ENCODE peak calls at places on chromosomes 6 and 20, in six cellular contexts. T is IMR-90, A is H1, C is H9, R is mesenchymal stem cell, V is neuronal stem cell. E is an unnamed sample.
A peak's percentile ranks its signal among the peaks of the same experiment; 100 is the strongest.

GRCh38 chr6:387293-387694 is 4.3 kb upstream of the IRF4 start:
- DNase-seq in T (peak; percentile 54), A (no peak), C (no peak), R (no peak), V (no peak), E (no peak)

GRCh38 chr6:141981190-141981589 is 151.5 kb upstream of the GJE1 start:
- DNase-seq in T (no peak), A (no peak), C (no peak), R (no peak), V (no peak), E (no peak)

GRCh38 chr6:80467408-80467807 is 360.9 kb downstream of the BCKDHB start:
- DNase-seq in T (no peak), A (no peak), C (no peak), R (no peak), V (no peak), E (no peak)

GRCh38 chr20:25355866-25356265 is 34.8 kb downstream of the ABHD12 start:
- DNase-seq in T (no peak), A (no peak), C (no peak), R (no peak), V (no peak), E (no peak)

GRCh38 chr20:40050596-40050995 is 638.4 kb downstream of the MAFB start:
- DNase-seq in T (no peak), A (no peak), C (no peak), R (no peak), V (no peak), E (no peak)

GRCh38 chr6:28910901-28911680 is 12.7 kb downstream of the TRIM27 start:
- DNase-seq in T (no peak), A (no peak), C (no peak), R (no peak), V (no peak), E (no peak)

GRCh38 chr20:54231006-54231405 is 23.1 kb downstream of the PFDN4 start:
- DNase-seq in T (no peak), A (no peak), C (no peak), R (no peak), V (no peak), E (no peak)

GRCh38 chr6:9025796-9026195 is 590.5 kb upstream of the SLC35B3 start:
- DNase-seq in T (no peak), A (no peak), C (no peak), R (no peak), V (no peak), E (peak; percentile 6)

GRCh38 chr6:13012271-13012670 is 295.7 kb downstream of the PHACTR1 start:
- DNase-seq in T (no peak), A (no peak), C (no peak), R (no peak), V (no peak), E (no peak)

GRCh38 chr6:11711994-11712698 is 66.5 kb downstream of the ADTRP start:
- DNase-seq in T (peak; percentile 34), A (no peak), C (no peak), R (peak; percentile 24), V (no peak), E (no peak)

GRCh38 chr6:139037490-139037889 is 8.9 kb downstream of the ABRACL start:
- DNase-seq in T (peak; percentile 79), A (no peak), C (no peak), R (peak; percentile 60), V (no peak), E (no peak)

GRCh38 chr20:62668441-62669027 is 26.2 kb downstream of the SLCO4A1 start:
- DNase-seq in T (peak; percentile 74), A (peak; percentile 44), C (peak; percentile 73), R (peak; percentile 79), V (peak; percentile 70), E (peak; percentile 79)

GRCh38 chr20:63884506-63885263 is 10.2 kb upstream of the DNAJC5 start:
- DNase-seq in T (no peak), A (no peak), C (no peak), R (no peak), V (no peak), E (no peak)

GRCh38 chr6:2782825-2783187 is 17.6 kb downstream of the WRNIP1 start:
- DNase-seq in T (no peak), A (no peak), C (no peak), R (no peak), V (no peak), E (no peak)

GRCh38 chr20:22770240-22770800 is 185.9 kb upstream of the FOXA2 start:
- DNase-seq in T (no peak), A (no peak), C (no peak), R (no peak), V (no peak), E (no peak)

GRCh38 chr20:36506253-36506652 is 35.1 kb upstream of the MYL9 start:
- DNase-seq in T (no peak), A (no peak), C (no peak), R (no peak), V (no peak), E (no peak)

GRCh38 chr20:49183444-49183843 is 4.7 kb downstream of the STAU1 start:
- DNase-seq in T (no peak), A (no peak), C (no peak), R (no peak), V (no peak), E (no peak)

GRCh38 chr6:21678990-21679389 is 85.4 kb downstream of the SOX4 start:
- DNase-seq in T (peak; percentile 78), A (no peak), C (no peak), R (peak; percentile 65), V (no peak), E (peak; percentile 73)

GRCh38 chr6:20377623-20378265 is 23.9 kb upstream of the E2F3 start:
- DNase-seq in T (peak; percentile 87), A (no peak), C (no peak), R (peak; percentile 64), V (no peak), E (peak; percentile 39)

GRCh38 chr6:163565140-163565539 is 150.6 kb downstream of the QKI start:
- DNase-seq in T (peak; percentile 56), A (no peak), C (no peak), R (peak; percentile 84), V (no peak), E (no peak)

GRCh38 chr20:20368414-20369352 is 779 bp downstream of the INSM1 start:
- DNase-seq in T (no peak), A (no peak), C (peak; percentile 36), R (no peak), V (no peak), E (no peak)

GRCh38 chr6:118469468-118469867 is 78.6 kb upstream of the PLN start:
- DNase-seq in T (peak; percentile 4), A (no peak), C (no peak), R (peak; percentile 15), V (no peak), E (no peak)

GRCh38 chr20:43490038-43490437 is 17.5 kb upstream of the L3MBTL1 start:
- DNase-seq in T (peak; percentile 15), A (no peak), C (no peak), R (no peak), V (no peak), E (peak; percentile 70)

GRCh38 chr20:31738729-31739549 is at the start of gene TPX2:
- DNase-seq in T (peak; percentile 96), A (peak; percentile 90), C (peak; percentile 98), R (peak; percentile 99), V (peak; percentile 95), E (peak; percentile 99)
- H3K14ac ChIP-seq in T (peak within 1 kb of the TSS; percentile 96), A (peak within 1 kb of the TSS; percentile 9), C (peak within 1 kb of the TSS; percentile 43), R (peak within 1 kb of the TSS; percentile 66), V (peak within 1 kb of the TSS; percentile 49), E (peak within 1 kb of the TSS; percentile 95)

GRCh38 chr6:159433550-159433949 is 259.5 kb downstream of the SOD2 start:
- DNase-seq in T (no peak), A (no peak), C (no peak), R (no peak), V (no peak), E (no peak)
- H3K27me3 ChIP-seq in T (no peaks in the 10 kb centered on the region), A (no peaks in the 10 kb centered on the region), C (no peaks in the 10 kb centered on the region), R (no peaks in the 10 kb centered on the region), V (no peaks in the 10 kb centered on the region), E (no peaks in the 10 kb centered on the region)

DNA sequence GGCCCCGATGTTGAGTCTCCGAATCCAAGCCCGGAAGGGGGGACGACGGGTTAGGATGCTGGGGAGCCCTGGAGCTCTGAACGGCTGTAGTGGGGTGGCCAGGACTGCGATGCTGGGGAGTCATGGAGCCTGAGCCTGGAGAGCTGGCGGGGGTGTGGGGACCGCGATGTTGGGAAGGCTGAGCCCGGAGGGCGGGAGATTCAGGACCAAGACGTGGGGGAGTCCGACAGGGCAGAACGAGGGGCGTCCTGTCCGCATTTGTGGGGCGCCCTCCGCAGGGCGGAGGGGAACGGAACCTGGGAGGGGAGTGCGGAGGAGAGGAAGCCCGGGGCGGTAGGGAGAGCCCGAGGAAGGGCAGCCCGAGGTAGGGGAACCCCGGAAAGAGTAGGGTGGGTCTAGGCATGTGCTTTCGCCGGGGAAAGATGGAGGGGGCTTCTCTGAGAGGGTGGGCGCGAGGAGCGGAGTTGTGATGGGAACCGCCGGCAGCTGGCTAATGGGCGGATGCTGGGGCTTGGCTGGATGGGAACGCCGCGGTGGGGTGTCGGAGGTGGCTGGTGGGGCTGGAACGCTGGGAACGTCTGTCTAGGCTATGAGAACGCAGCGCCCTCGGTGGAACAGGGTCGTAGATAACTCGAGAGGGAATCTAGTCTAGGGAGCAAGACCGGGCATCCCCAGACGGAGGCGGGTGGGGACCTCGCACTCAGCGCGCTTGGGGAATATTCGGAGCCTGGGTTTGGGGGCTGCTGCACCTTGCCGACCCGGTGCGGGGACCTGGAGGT is 681 bp downstream of the PAQR8 start:
- DNase-seq in T (no peak), A (no peak), C (peak; percentile 58), R (peak; percentile 38), V (peak; percentile 27), E (no peak)
- H3K23ac ChIP-seq in T (peak overlapping the region; percentile 12), A (no peak overlapping the region), C (no peak overlapping the region), R (peak overlapping the region; percentile 0), V (peak overlapping the region; percentile 97), E (no peak overlapping the region)

GRCh38 chr20:6560978-6561377 is 206.5 kb upstream of the BMP2 start:
- DNase-seq in T (no peak), A (no peak), C (no peak), R (no peak), V (no peak), E (no peak)
- H3K14ac ChIP-seq in T (peak overlapping the region; percentile 17), A (no peak overlapping the region), C (no peak overlapping the region), R (no peak overlapping the region), V (no peak overlapping the region), E (no peak overlapping the region)

GRCh38 chr6:134314236-134314821 is 3.6 kb downstream of the SGK1 start:
- DNase-seq in T (no peak), A (no peak), C (no peak), R (no peak), V (no peak), E (no peak)

GRCh38 chr6:134317471-134318131 is at the start of gene SGK1:
- DNase-seq in T (peak; percentile 49), A (no peak), C (peak; percentile 65), R (peak; percentile 48), V (peak; percentile 30), E (no peak)

GRCh38 chr6:134316733-134317431 is 1.0 kb downstream of the SGK1 start:
- DNase-seq in T (no peak), A (no peak), C (no peak), R (no peak), V (no peak), E (no peak)

GRCh38 chr6:134315189-134315588 is 2.7 kb downstream of the SGK1 start:
- DNase-seq in T (no peak), A (no peak), C (no peak), R (no peak), V (no peak), E (no peak)

DNA sequence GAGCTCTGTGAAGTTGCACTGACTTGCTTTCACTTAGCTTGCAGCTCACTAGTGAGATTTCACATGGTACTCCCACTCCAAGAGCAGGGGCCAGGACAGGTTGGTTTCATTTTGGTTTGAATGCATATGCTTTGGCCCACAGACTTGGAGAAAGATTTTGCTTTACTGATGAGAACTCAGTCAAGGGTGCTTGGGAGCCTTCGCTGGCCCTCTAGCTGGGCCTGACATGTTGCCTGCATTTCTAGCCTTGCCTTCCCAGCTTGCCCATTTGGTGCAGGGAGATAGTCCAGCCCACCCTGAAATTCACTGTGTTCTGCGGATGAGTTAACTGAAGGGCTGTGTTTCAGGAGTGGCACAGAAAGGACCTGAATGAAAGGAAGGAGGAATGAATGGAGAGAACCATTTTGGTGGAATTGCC is 1.9 kb downstream of the SGK1 start:
- DNase-seq in T (no peak), A (no peak), C (no peak), R (no peak), V (no peak), E (no peak)
- H3K27me3 ChIP-seq in T (no peaks in the 10 kb centered on the region), A (no peaks in the 10 kb centered on the region), C (no peaks in the 10 kb centered on the region), R (no peaks in the 10 kb centered on the region), V (no peaks in the 10 kb centered on the region), E (peaks cover 10% of the 10 kb centered on the region)